ENCODE peak calls at places on chromosomes 2 and 18, in five cellular contexts. One of them, this sample, is unnamed.

GRCh38 chr2:71683666-71684065 is 230.3 kb downstream of the DYSF start:
- DNase-seq in HepG2: no peak
- DNase-seq in A549: no peak
- DNase-seq in K562: no peak
- DNase-seq in H1: no peak
- DNase-seq in this sample: no peak

GRCh38 chr2:25698752-25699151 is 25.4 kb upstream of the DTNB start:
- DNase-seq in H1: no peak
- DNase-seq in K562: no peak
- DNase-seq in HepG2: no peak
- DNase-seq in A549: no peak
- DNase-seq in this sample: peak

GRCh38 chr2:138271467-138271866 is 230.1 kb upstream of the SPOPL start:
- DNase-seq in A549: no peak
- DNase-seq in H1: no peak
- DNase-seq in K562: peak
- DNase-seq in HepG2: no peak
- DNase-seq in this sample: no peak

GRCh38 chr2:238449909-238450417 is 23.2 kb downstream of the ASB1 start:
- DNase-seq in A549: no peak
- DNase-seq in HepG2: peak
- DNase-seq in H1: no peak
- DNase-seq in K562: no peak
- DNase-seq in this sample: peak

GRCh38 chr2:39266139-39266805 is 22.5 kb upstream of the CDKL4 start:
- DNase-seq in K562: no peak
- DNase-seq in A549: no peak
- DNase-seq in HepG2: no peak
- DNase-seq in H1: no peak
- DNase-seq in this sample: peak

GRCh38 chr18:49899647-49900330 is 86.5 kb upstream of the ACAA2 start:
- DNase-seq in HepG2: peak
- DNase-seq in K562: no peak
- DNase-seq in A549: no peak
- DNase-seq in H1: no peak
- DNase-seq in this sample: no peak

GRCh38 chr18:75075429-75075841 is 133.5 kb downstream of the PTGR3 start:
- DNase-seq in A549: no peak
- DNase-seq in HepG2: no peak
- DNase-seq in K562: no peak
- DNase-seq in H1: no peak
- DNase-seq in this sample: no peak

GRCh38 chr2:28736034-28736433 is 15.6 kb upstream of the PPP1CB start:
- DNase-seq in H1: no peak
- DNase-seq in HepG2: no peak
- DNase-seq in A549: no peak
- DNase-seq in K562: no peak
- DNase-seq in this sample: no peak

GRCh38 chr2:159139216-159139933 is 147.1 kb downstream of the WDSUB1 start:
- DNase-seq in HepG2: no peak
- DNase-seq in H1: no peak
- DNase-seq in A549: no peak
- DNase-seq in K562: no peak
- DNase-seq in this sample: no peak

GRCh38 chr18:47815486-47816270 is 114.8 kb downstream of the SMAD2 start:
- DNase-seq in H1: no peak
- DNase-seq in A549: no peak
- DNase-seq in K562: peak
- DNase-seq in HepG2: no peak
- DNase-seq in this sample: no peak

GRCh38 chr18:49814147-49814499 is 790 bp upstream of the ACAA2 start:
- DNase-seq in H1: no peak
- DNase-seq in K562: peak
- DNase-seq in HepG2: peak
- DNase-seq in A549: peak
- DNase-seq in this sample: peak

GRCh38 chr2:37586663-37587409 is 84.6 kb downstream of the CDC42EP3 start:
- DNase-seq in H1: no peak
- DNase-seq in K562: no peak
- DNase-seq in HepG2: no peak
- DNase-seq in A549: no peak
- DNase-seq in this sample: no peak

GRCh38 chr18:27863780-27864430 is 313.0 kb downstream of the CDH2 start:
- DNase-seq in HepG2: no peak
- DNase-seq in H1: no peak
- DNase-seq in A549: no peak
- DNase-seq in K562: no peak
- DNase-seq in this sample: no peak

GRCh38 chr2:209511637-209512036 is 87.8 kb downstream of the MAP2 start:
- DNase-seq in HepG2: no peak
- DNase-seq in H1: no peak
- DNase-seq in K562: no peak
- DNase-seq in A549: no peak
- DNase-seq in this sample: no peak

GRCh38 chr2:212843409-212844199 is 305.0 kb upstream of the ERBB4 start:
- DNase-seq in HepG2: no peak
- DNase-seq in K562: no peak
- DNase-seq in A549: no peak
- DNase-seq in H1: no peak
- DNase-seq in this sample: peak

GRCh38 chr2:188181439-188181838 is 110.2 kb upstream of the GULP1 start:
- DNase-seq in HepG2: no peak
- DNase-seq in A549: no peak
- DNase-seq in K562: no peak
- DNase-seq in H1: no peak
- DNase-seq in this sample: no peak

GRCh38 chr18:50578651-50579050 is 18.8 kb downstream of the MAPK4 start:
- DNase-seq in K562: peak
- DNase-seq in H1: no peak
- DNase-seq in HepG2: no peak
- DNase-seq in A549: peak
- DNase-seq in this sample: no peak

GRCh38 chr2:95275151-95275515 is 884 bp downstream of the PROM2 start:
- DNase-seq in H1: no peak
- DNase-seq in K562: no peak
- DNase-seq in A549: no peak
- DNase-seq in HepG2: no peak
- DNase-seq in this sample: no peak

GRCh38 chr2:9440058-9440727 is 16.7 kb downstream of the CPSF3 start:
- DNase-seq in H1: no peak
- DNase-seq in K562: no peak
- DNase-seq in HepG2: no peak
- DNase-seq in A549: no peak
- DNase-seq in this sample: peak

GRCh38 chr2:69013837-69014796 is 1.1 kb downstream of the ANTXR1 start:
- DNase-seq in H1: no peak
- DNase-seq in HepG2: no peak
- DNase-seq in K562: no peak
- DNase-seq in A549: no peak
- DNase-seq in this sample: peak

GRCh38 chr2:171523969-171524401 is 1.7 kb downstream of the CYBRD1 start:
- DNase-seq in K562: peak
- DNase-seq in HepG2: no peak
- DNase-seq in A549: no peak
- DNase-seq in H1: no peak
- DNase-seq in this sample: peak
- TF ChIP-seq MAFK in K562: no peak
- TF ChIP-seq MAFK in HepG2: no peak
- TF ChIP-seq MAFK in A549: no peak
- TF ChIP-seq MAFK in H1: no peak
- TF ChIP-seq MAFK in this sample: no peak

DNA sequence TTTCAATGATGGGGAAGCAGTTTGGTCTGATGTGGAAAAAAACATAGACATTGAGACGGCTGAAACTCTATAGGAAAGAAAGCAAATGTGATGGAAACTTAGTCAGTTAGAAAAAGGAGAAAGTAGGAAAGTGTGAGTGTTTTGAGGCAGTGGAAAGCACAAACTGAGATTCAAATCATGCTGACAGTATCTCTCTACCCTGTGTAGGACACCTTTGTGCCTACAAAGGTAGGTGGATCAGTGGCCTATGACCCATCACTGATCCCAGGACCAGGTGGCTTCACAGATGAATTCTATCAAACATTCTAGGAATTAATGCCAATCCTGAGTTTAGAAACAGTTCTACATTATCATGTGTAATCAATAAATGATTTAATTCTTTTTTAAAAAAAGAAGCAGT is 57.1 kb downstream of the CD226 start:
- DNase-seq in K562: no peak
- DNase-seq in HepG2: no peak
- DNase-seq in H1: no peak
- DNase-seq in A549: no peak
- DNase-seq in this sample: no peak
- TF ChIP-seq MAFK in K562: no peak
- TF ChIP-seq MAFK in HepG2: no peak
- TF ChIP-seq MAFK in H1: no peak
- TF ChIP-seq MAFK in A549: no peak
- TF ChIP-seq MAFK in this sample: no peak

GRCh38 chr2:237060518-237061312 is 25.0 kb upstream of the COPS8 start:
- DNase-seq in H1: no peak
- DNase-seq in K562: peak
- DNase-seq in A549: peak
- DNase-seq in HepG2: peak
- DNase-seq in this sample: peak
- TF ChIP-seq MAFK in H1: no peak
- TF ChIP-seq MAFK in K562: no peak
- TF ChIP-seq MAFK in A549: no peak
- TF ChIP-seq MAFK in HepG2: no peak
- TF ChIP-seq MAFK in this sample: no peak

GRCh38 chr2:178420463-178420990 is 30.4 kb downstream of the PRKRA start:
- DNase-seq in H1: no peak
- DNase-seq in HepG2: no peak
- DNase-seq in A549: no peak
- DNase-seq in K562: no peak
- DNase-seq in this sample: no peak

GRCh38 chr2:178417916-178418315 is 33.1 kb downstream of the PRKRA start:
- DNase-seq in HepG2: no peak
- DNase-seq in A549: no peak
- DNase-seq in H1: no peak
- DNase-seq in K562: no peak
- DNase-seq in this sample: no peak

GRCh38 chr2:178422097-178422496 is 28.9 kb downstream of the PRKRA start:
- DNase-seq in A549: no peak
- DNase-seq in K562: no peak
- DNase-seq in H1: no peak
- DNase-seq in HepG2: no peak
- DNase-seq in this sample: no peak

GRCh38 chr2:178418426-178418825 is 32.5 kb downstream of the PRKRA start:
- DNase-seq in A549: no peak
- DNase-seq in K562: no peak
- DNase-seq in H1: no peak
- DNase-seq in HepG2: no peak
- DNase-seq in this sample: peak

DNA sequence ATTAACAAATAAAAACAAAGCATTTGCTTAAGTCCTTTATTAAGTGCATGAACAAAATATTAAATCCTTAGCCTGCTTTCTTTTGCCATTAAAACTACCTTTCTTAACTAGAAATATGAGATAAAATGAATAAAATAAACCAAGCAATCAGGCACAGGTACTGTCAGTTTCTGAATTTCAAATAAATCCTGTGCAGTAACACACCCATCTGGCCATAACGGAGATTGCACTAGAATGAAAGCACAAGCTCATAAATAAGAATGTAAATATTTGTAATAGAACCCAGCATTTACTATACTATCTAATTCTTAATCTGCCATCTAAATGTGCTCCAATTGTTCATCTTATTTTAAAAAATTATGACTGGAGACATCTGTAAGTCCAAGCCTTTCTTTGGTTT is 31.9 kb downstream of the PRKRA start:
- DNase-seq in K562: no peak
- DNase-seq in A549: no peak
- DNase-seq in H1: no peak
- DNase-seq in HepG2: no peak
- DNase-seq in this sample: peak
- TF ChIP-seq MAFK in K562: no peak
- TF ChIP-seq MAFK in A549: no peak
- TF ChIP-seq MAFK in H1: no peak
- TF ChIP-seq MAFK in HepG2: no peak
- TF ChIP-seq MAFK in this sample: no peak

GRCh38 chr2:205276071-205276777 is 406.1 kb upstream of the NRP2 start:
- DNase-seq in H1: peak
- DNase-seq in HepG2: no peak
- DNase-seq in K562: no peak
- DNase-seq in A549: no peak
- DNase-seq in this sample: no peak
- TF ChIP-seq MAFK in H1: peak
- TF ChIP-seq MAFK in HepG2: no peak
- TF ChIP-seq MAFK in K562: no peak
- TF ChIP-seq MAFK in A549: no peak
- TF ChIP-seq MAFK in this sample: no peak

GRCh38 chr18:31010601-31011000 is 31.9 kb downstream of the DSC3 start:
- DNase-seq in H1: no peak
- DNase-seq in HepG2: no peak
- DNase-seq in K562: no peak
- DNase-seq in A549: no peak
- DNase-seq in this sample: no peak
- TF ChIP-seq MAFK in H1: no peak
- TF ChIP-seq MAFK in HepG2: no peak
- TF ChIP-seq MAFK in K562: no peak
- TF ChIP-seq MAFK in A549: no peak
- TF ChIP-seq MAFK in this sample: no peak

DNA sequence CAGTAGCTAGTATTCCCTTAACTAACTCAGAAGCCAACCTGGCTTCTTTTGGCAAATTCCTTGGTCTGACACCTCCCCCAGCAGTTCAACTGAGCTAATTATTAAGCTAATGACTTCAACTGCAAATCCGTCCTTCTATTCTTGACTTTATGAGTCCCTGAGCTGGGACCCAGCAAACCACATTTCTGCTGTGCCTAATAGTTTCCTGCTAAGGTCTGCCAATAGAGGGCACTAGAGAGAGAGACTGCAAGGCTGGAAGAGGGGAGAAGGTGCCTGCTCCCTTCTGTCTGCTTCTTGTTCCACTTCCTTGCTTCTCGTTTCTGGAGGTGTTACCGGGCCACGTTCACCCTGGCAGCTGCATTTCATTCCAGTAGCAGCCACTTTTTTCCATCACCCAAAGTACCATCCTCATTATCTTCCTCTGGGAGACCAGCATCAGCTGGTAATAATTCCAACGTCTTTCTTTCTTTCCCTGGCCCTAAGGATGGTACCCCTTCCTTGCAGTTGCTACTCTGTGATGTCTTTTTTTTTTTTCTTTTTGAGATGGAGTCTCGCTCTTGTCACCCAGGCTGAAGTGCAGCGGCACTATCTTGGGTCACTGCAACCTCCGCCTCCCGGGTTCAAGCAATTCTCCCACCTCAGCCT is 352.0 kb downstream of the TNS1 start:
- DNase-seq in HepG2: peak
- DNase-seq in H1: peak
- DNase-seq in A549: peak
- DNase-seq in K562: peak
- DNase-seq in this sample: peak
- TF ChIP-seq MAFK in HepG2: no peak
- TF ChIP-seq MAFK in H1: no peak
- TF ChIP-seq MAFK in A549: no peak
- TF ChIP-seq MAFK in K562: no peak
- TF ChIP-seq MAFK in this sample: no peak

GRCh38 chr2:121066526-121066925 is 218.5 kb downstream of the TFCP2L1 start:
- DNase-seq in A549: no peak
- DNase-seq in H1: no peak
- DNase-seq in HepG2: no peak
- DNase-seq in K562: no peak
- DNase-seq in this sample: no peak
- TF ChIP-seq MAFK in A549: no peak
- TF ChIP-seq MAFK in H1: no peak
- TF ChIP-seq MAFK in HepG2: no peak
- TF ChIP-seq MAFK in K562: no peak
- TF ChIP-seq MAFK in this sample: no peak

GRCh38 chr2:143975216-143975615 is 544.7 kb downstream of the ZEB2 start:
- DNase-seq in HepG2: no peak
- DNase-seq in A549: no peak
- DNase-seq in H1: no peak
- DNase-seq in K562: no peak
- DNase-seq in this sample: no peak
- TF ChIP-seq MAFK in HepG2: no peak
- TF ChIP-seq MAFK in A549: no peak
- TF ChIP-seq MAFK in H1: no peak
- TF ChIP-seq MAFK in K562: no peak
- TF ChIP-seq MAFK in this sample: no peak